ENCODE peak calls at places on chromosomes 13 and 19, in seven cellular contexts. Z is cardiac fibroblast, T is pancreas, C is brain microvascular endothelial cell, L is hepatocyte, H is astrocyte of the spinal cord, V is A549. Y is an unnamed sample.

GRCh38 chr13:113002206-113002821 is 33.3 kb downstream of the MCF2L start:
- DNase-seq in Z (no peak), T (peak), C (no peak), L (peak), H (no peak), V (no peak), Y (no peak)

GRCh38 chr13:33543631-33544030 is 258.1 kb upstream of the STARD13 start:
- DNase-seq in Z (peak), T (no peak), C (no peak), L (peak), H (no peak), V (no peak), Y (no peak)

GRCh38 chr13:46317120-46317519 is 69.9 kb downstream of the RUBCNL start:
- DNase-seq in Z (peak), T (no peak), C (no peak), L (no peak), H (peak), V (no peak), Y (no peak)

GRCh38 chr19:18649371-18650047 is 12.7 kb downstream of the KLHL26 start:
- DNase-seq in Z (peak), T (no peak), C (peak), L (peak), H (peak), V (no peak), Y (no peak)

GRCh38 chr13:27038323-27038722 is 133.3 kb downstream of the USP12 start:
- DNase-seq in Z (peak), T (no peak), C (peak), L (no peak), H (peak), V (peak), Y (no peak)

GRCh38 chr13:81025091-81025490 is 684.2 kb upstream of the SPRY2 start:
- DNase-seq in Z (no peak), T (no peak), C (no peak), L (no peak), H (no peak), V (no peak), Y (no peak)

GRCh38 chr19:42465827-42466280 is 23.1 kb upstream of the CXCL17 start:
- DNase-seq in Z (no peak), T (no peak), C (no peak), L (no peak), H (no peak), V (no peak), Y (no peak)

GRCh38 chr13:28099396-28100148 is 804 bp downstream of the FLT3 start:
- DNase-seq in Z (no peak), T (no peak), C (no peak), L (no peak), H (no peak), V (no peak), Y (no peak)

GRCh38 chr13:98447881-98448641 is 128.8 kb downstream of the STK24 start:
- DNase-seq in Z (peak), T (no peak), C (no peak), L (peak), H (peak), V (peak), Y (no peak)

GRCh38 chr19:18424890-18425514 is 5.8 kb downstream of the SSBP4 start:
- DNase-seq in Z (no peak), T (no peak), C (no peak), L (no peak), H (no peak), V (no peak), Y (no peak)

GRCh38 chr13:30863231-30863630 is 42.8 kb upstream of the MEDAG start:
- DNase-seq in Z (no peak), T (no peak), C (no peak), L (no peak), H (no peak), V (no peak), Y (no peak)

GRCh38 chr13:20652946-20653345 is 50.6 kb upstream of the IL17D start:
- DNase-seq in Z (no peak), T (no peak), C (no peak), L (no peak), H (no peak), V (no peak), Y (no peak)

GRCh38 chr19:32373614-32374295 is 28.3 kb downstream of the ZNF507 start:
- DNase-seq in Z (peak), T (peak), C (peak), L (peak), H (peak), V (peak), Y (no peak)

GRCh38 chr19:6723108-6723618 is 2.7 kb upstream of the C3 start:
- DNase-seq in Z (peak), T (peak), C (no peak), L (peak), H (no peak), V (peak), Y (no peak)

GRCh38 chr19:48393196-48393558 is 291 bp upstream of the GRIN2D start:
- DNase-seq in Z (no peak), T (no peak), C (no peak), L (no peak), H (no peak), V (no peak), Y (no peak)

GRCh38 chr13:21060827-21061076 is 634 bp downstream of the LATS2 start:
- DNase-seq in Z (no peak), T (peak), C (no peak), L (no peak), H (no peak), V (no peak), Y (no peak)

GRCh38 chr19:35901055-35901644 is 810 bp upstream of the NFKBID start:
- DNase-seq in Z (peak), T (no peak), C (peak), L (peak), H (peak), V (no peak), Y (no peak)

GRCh38 chr19:49929121-49929610 is at the start of the genes ATF5 and NUP62:
- DNase-seq in Z (peak), T (peak), C (peak), L (peak), H (peak), V (peak), Y (peak)

GRCh38 chr13:104571161-104571889 is 1505.1 kb upstream of the SLC10A2 start:
- DNase-seq in Z (peak), T (peak), C (peak), L (peak), H (peak), V (peak), Y (no peak)

GRCh38 chr19:532578-533484 is 1.3 kb downstream of the CDC34 start:
- DNase-seq in Z (peak), T (peak), C (peak), L (peak), H (peak), V (peak), Y (peak)

GRCh38 chr13:42745655-42746054 is 35.7 kb upstream of the FAM216B start:
- DNase-seq in Z (peak), T (no peak), C (no peak), L (no peak), H (no peak), V (no peak), Y (no peak)

GRCh38 chr13:30111810-30112209 is 195.5 kb downstream of the KATNAL1 start:
- DNase-seq in Z (no peak), T (no peak), C (no peak), L (no peak), H (no peak), V (peak), Y (no peak)

GRCh38 chr19:48629599-48630288 is 7.4 kb downstream of the DBP start:
- DNase-seq in Z (peak), T (no peak), C (peak), L (peak), H (no peak), V (no peak), Y (no peak)

GRCh38 chr13:51557875-51558604 is 26.2 kb upstream of the WDFY2 start:
- DNase-seq in Z (peak), T (no peak), C (peak), L (no peak), H (peak), V (no peak), Y (no peak)

GRCh38 chr13:21124853-21125252 is 51.5 kb downstream of the SKA3 start:
- DNase-seq in Z (peak), T (no peak), C (peak), L (peak), H (peak), V (no peak), Y (no peak)

GRCh38 chr13:50129923-50130685 is 114.9 kb downstream of the KCNRG start:
- DNase-seq in Z (peak), T (peak), C (no peak), L (peak), H (peak), V (peak), Y (no peak)

GRCh38 chr13:50989476-50989875 is 79.9 kb downstream of the RNASEH2B start:
- DNase-seq in Z (peak), T (no peak), C (no peak), L (peak), H (peak), V (no peak), Y (no peak)

GRCh38 chr19:33301011-33301899 is 1.1 kb downstream of the CEBPA start:
- DNase-seq in Z (no peak), T (no peak), C (no peak), L (no peak), H (no peak), V (no peak), Y (no peak)

GRCh38 chr13:110396913-110397379 is 89.9 kb downstream of the COL4A2 start:
- DNase-seq in Z (peak), T (peak), C (peak), L (peak), H (peak), V (no peak), Y (no peak)

GRCh38 chr19:18044825-18045304 is 36.9 kb downstream of the ARRDC2 start:
- DNase-seq in Z (peak), T (peak), C (peak), L (peak), H (peak), V (no peak), Y (peak)

GRCh38 chr13:21106089-21106488 is 44.7 kb upstream of the LATS2 start:
- DNase-seq in Z (peak), T (no peak), C (peak), L (no peak), H (peak), V (no peak), Y (no peak)

GRCh38 chr19:58346961-58347929 is 6.0 kb downstream of the A1BG start:
- DNase-seq in Z (peak), T (no peak), C (peak), L (peak), H (peak), V (peak), Y (peak)

GRCh38 chr13:42715909-42716308 is 65.5 kb upstream of the FAM216B start:
- DNase-seq in Z (no peak), T (no peak), C (no peak), L (no peak), H (no peak), V (no peak), Y (no peak)

GRCh38 chr13:50668044-50668443 is 175.4 kb downstream of the DLEU7 start:
- DNase-seq in Z (no peak), T (no peak), C (no peak), L (no peak), H (no peak), V (no peak), Y (no peak)

GRCh38 chr19:38989066-38989605 is 13.6 kb upstream of the FBXO17 start:
- DNase-seq in Z (peak), T (no peak), C (no peak), L (peak), H (peak), V (no peak), Y (no peak)
- H3K4me3 ChIP-seq in Z (no peak), T (no peak), C (no peak), L (no peak), H (no peak), V (no peak), Y (no peak)

DNA sequence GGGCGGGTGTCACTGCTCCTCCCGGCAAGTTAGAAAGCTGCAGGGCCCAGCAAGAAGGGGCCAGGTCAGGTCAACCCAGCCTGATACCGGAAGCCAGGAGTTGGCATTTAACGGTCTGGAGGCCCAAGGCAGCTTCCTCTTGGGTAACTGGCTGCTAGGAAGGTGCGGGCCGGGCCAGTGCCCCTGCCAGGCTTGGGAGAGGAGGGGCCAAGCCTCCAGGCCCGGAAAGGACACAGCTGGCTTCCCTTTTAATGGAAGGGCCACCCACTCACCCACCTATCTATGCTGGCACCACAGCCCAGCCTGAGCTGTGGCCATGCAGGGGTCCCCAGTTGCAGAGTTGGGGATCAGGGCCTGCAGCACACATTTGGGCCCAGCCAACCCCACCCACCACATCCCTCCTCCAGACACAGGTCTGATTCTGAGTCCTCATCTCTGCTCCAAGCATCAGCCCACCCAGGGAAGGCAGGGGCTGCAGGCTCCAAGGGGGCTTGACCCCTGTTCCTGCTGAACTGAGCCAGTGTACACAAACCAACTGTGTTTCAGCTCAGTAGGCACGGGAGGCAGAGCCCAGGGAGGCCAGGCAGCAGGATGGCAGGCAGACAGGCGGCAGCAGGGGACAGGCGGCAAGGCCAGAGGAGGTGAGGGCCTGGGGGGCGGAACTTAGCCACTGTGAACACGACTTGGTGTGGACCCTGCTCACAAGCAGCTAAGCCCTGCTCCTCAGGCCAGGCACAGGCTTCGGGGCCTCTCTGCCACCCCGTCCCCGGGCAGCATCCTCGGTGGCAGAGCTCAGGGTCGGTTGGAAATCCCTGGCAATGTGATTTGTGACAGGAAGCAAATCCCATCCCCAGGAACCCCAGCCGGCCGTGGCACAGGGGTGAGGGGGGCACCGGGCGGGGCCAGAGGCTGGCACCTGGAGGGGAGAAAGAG is 40.8 kb downstream of the ZSWIM4 start:
- DNase-seq in Z (peak), T (no peak), C (no peak), L (no peak), H (peak), V (no peak), Y (no peak)
- H3K4me3 ChIP-seq in Z (no peak), T (peak), C (peak), L (no peak), H (no peak), V (peak), Y (peak)

DNA sequence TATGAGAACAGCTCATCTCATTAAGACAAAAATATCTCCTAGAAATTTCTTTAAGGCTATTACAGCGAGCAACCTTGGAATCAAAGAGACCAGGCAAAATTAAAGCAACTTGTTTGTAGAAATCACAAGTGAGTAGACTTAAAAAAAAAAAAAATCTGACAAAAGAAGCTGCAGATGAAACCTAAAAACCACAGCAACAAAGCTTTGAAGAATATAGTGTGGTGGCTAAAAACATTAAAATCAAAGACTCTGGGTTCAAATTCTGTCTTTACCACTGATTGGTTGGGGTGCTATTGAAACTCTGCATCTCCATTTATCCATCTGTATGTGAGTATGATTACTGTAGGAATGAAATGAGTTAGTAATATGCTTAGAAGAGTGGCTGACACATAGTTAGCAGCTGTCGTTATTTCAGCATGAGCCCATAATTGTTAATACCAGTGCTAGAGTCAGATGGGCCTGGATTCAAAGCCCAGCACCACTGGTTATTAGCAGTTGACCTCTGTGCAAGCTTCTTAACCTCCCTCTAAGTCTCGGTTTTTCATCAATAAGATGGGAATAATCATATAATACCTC is 157.6 kb downstream of the FOXO1 start:
- DNase-seq in Z (no peak), T (no peak), C (no peak), L (no peak), H (no peak), V (no peak), Y (no peak)
- H3K4me3 ChIP-seq in Z (no peak), T (no peak), C (no peak), L (no peak), H (no peak), V (no peak), Y (no peak)

GRCh38 chr13:99660101-99660500 is 158.8 kb downstream of the TM9SF2 start:
- DNase-seq in Z (no peak), T (no peak), C (no peak), L (no peak), H (no peak), V (no peak), Y (no peak)
- H3K4me3 ChIP-seq in Z (no peak), T (no peak), C (no peak), L (no peak), H (no peak), V (no peak), Y (no peak)

GRCh38 chr19:8366961-8367326 is 3.0 kb downstream of the ANGPTL4 start:
- DNase-seq in Z (peak), T (peak), C (no peak), L (no peak), H (no peak), V (no peak), Y (no peak)
- H3K4me3 ChIP-seq in Z (peak), T (peak), C (peak), L (no peak), H (no peak), V (peak), Y (no peak)

DNA sequence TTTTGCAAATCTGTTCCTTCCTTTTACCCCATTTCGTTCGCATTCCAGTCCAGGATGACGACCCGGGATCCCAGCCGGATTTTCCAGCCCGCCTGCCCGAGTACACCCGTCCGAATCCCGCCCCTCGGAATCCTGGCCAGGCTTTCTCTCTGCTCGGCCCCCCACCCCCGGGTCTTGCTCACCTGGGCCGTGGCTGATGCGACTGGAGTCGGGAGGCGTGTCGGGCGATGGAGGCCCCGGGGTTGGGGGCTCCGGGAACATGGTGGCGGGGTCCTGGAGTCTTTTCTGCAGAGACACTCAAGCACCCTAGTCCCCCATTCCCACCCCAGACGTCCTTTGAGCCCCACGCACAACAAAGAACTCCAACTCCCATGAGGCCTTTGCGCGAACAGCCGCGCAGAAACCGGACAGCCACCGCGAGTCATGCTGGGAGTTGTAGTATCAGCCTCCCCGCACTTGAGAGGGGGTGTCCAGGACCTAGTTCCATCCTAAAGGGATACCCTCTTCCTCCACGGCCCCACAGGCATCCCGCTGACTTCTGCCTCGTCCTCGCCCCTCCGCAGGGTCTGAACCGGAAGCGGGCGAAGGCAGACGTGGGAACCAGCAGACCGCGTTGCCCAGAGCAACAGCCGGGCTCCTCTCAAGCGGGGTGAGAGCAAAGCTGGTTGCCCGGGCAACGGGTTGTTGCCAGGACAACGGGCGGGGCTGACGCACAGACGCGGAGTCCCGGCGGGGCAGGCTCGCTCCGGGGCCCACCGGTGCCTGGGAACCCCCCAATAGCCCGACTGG is 1.1 kb downstream of the SYT5 start:
- DNase-seq in Z (peak), T (peak), C (peak), L (peak), H (peak), V (peak), Y (peak)
- H3K4me3 ChIP-seq in Z (peak), T (peak), C (peak), L (peak), H (peak), V (peak), Y (peak)

DNA sequence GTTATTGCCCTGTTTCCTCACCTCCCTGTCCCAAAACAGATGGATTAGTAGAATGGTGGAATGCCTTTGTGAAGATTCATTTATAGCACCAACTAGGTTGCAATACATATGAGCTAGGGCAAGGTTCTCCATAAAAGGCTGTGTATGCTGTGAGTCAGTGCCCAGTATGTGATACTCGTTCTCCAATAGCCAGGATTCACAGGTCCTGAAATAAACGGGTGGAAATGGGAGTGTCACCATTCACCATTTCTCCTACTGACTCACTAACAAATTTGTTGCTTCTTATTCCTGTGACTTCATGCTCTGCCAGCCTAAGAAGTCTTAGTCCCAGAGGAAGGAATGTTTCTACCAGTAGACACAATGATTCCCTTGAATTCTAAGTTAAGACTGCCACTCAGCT is 1745.4 kb downstream of the SLITRK1 start:
- DNase-seq in Z (no peak), T (no peak), C (no peak), L (no peak), H (no peak), V (no peak), Y (no peak)
- H3K4me3 ChIP-seq in Z (no peak), T (no peak), C (no peak), L (no peak), H (no peak), V (no peak), Y (no peak)

GRCh38 chr13:40665061-40665753 is 1.2 kb downstream of the FOXO1 start:
- DNase-seq in Z (no peak), T (peak), C (no peak), L (peak), H (peak), V (peak), Y (peak)

GRCh38 chr13:40660692-40661091 is 5.7 kb downstream of the FOXO1 start:
- DNase-seq in Z (no peak), T (no peak), C (no peak), L (no peak), H (no peak), V (no peak), Y (no peak)

GRCh38 chr13:40660270-40660669 is 6.2 kb downstream of the FOXO1 start:
- DNase-seq in Z (peak), T (no peak), C (no peak), L (no peak), H (no peak), V (no peak), Y (no peak)

GRCh38 chr13:40664100-40665060 is 2.1 kb downstream of the FOXO1 start:
- DNase-seq in Z (peak), T (peak), C (peak), L (peak), H (peak), V (peak), Y (peak)

GRCh38 chr13:40662866-40663265 is 3.6 kb downstream of the FOXO1 start:
- DNase-seq in Z (no peak), T (no peak), C (no peak), L (no peak), H (no peak), V (no peak), Y (no peak)
- H3K4me3 ChIP-seq in Z (no peak), T (peak), C (no peak), L (peak), H (no peak), V (no peak), Y (no peak)